ENCODE peak calls at places on chromosomes 1 and 21, in four cellular contexts. W, K, Q and J are unnamed samples.

GRCh38 chr1:49728377-49728776 is 295.4 kb downstream of the AGBL4 start:
- DNase-seq in K (no peak), Q (no peak), W (no peak), J (no peak)

GRCh38 chr1:119948342-119949214 is 52.3 kb upstream of the ADAM30 start:
- DNase-seq in Q (peak; percentile 76), K (peak; percentile 86), W (peak; percentile 83), J (peak; percentile 39)

GRCh38 chr1:11680270-11681070 is 478 bp downstream of the MAD2L2 start:
- DNase-seq in W (no peak), Q (no peak), K (no peak), J (no peak)

GRCh38 chr1:186783193-186783592 is 45.6 kb upstream of the PLA2G4A start:
- DNase-seq in Q (no peak), K (no peak), W (no peak), J (no peak)

GRCh38 chr21:29217818-29218252 is 80.9 kb upstream of the BACH1 start:
- DNase-seq in W (peak; percentile 98), Q (no peak), K (no peak), J (no peak)

GRCh38 chr1:92329356-92330129 is 30.7 kb downstream of the RPAP2 start:
- DNase-seq in Q (no peak), W (peak; percentile 13), K (no peak), J (no peak)

GRCh38 chr21:36117276-36117675 is 17.6 kb upstream of the CBR3 start:
- DNase-seq in Q (no peak), W (no peak), K (no peak), J (no peak)

GRCh38 chr1:55542901-55543504 is 327.8 kb upstream of the USP24 start:
- DNase-seq in K (no peak), W (peak; percentile 68), Q (no peak), J (no peak)

GRCh38 chr1:63624911-63625310 is 31.7 kb downstream of the PGM1 start:
- DNase-seq in K (no peak), W (peak; percentile 20), Q (no peak), J (no peak)

GRCh38 chr1:216531308-216532239 is 108.3 kb upstream of the USH2A start:
- DNase-seq in Q (no peak), K (no peak), W (peak; percentile 61), J (no peak)

GRCh38 chr1:214449371-214449770 is 102.0 kb downstream of the PTPN14 start:
- DNase-seq in K (no peak), W (no peak), Q (no peak), J (no peak)

GRCh38 chr1:52877554-52877953 is 35.0 kb downstream of the ZYG11A start:
- DNase-seq in K (no peak), W (peak; percentile 29), Q (no peak), J (no peak)

GRCh38 chr1:93537924-93538323 is 90.0 kb downstream of the FNBP1L start:
- DNase-seq in Q (no peak), K (no peak), W (no peak), J (no peak)

GRCh38 chr1:205598841-205599666 is 32.8 kb downstream of the ELK4 start:
- DNase-seq in W (peak; percentile 98), Q (peak; percentile 88), K (no peak), J (no peak)

GRCh38 chr1:224933584-224933983 is 4.1 kb downstream of the DNAH14 start:
- DNase-seq in K (no peak), W (no peak), Q (no peak), J (no peak)
- H3K9me3 ChIP-seq in K (peaks cover 9% of the 10 kb centered on the region), W (no peaks in the 10 kb centered on the region), Q (no peaks in the 10 kb centered on the region), J (no peaks in the 10 kb centered on the region)

GRCh38 chr1:169682077-169682476 is 29.3 kb downstream of the SELL start:
- DNase-seq in K (no peak), Q (no peak), W (no peak), J (no peak)
- H3K27ac ChIP-seq in K (no peak overlapping the region), Q (no peak overlapping the region), W (no peak overlapping the region), J (no peak overlapping the region)

GRCh38 chr1:229354226-229354625 is 11.4 kb upstream of the CCSAP start:
- DNase-seq in K (no peak), Q (no peak), W (no peak), J (no peak)
- H3K27me3 ChIP-seq in K (no peaks in the 10 kb centered on the region), Q (no peaks in the 10 kb centered on the region), W (peaks cover 6% of the 10 kb centered on the region), J (no peaks in the 10 kb centered on the region)

DNA sequence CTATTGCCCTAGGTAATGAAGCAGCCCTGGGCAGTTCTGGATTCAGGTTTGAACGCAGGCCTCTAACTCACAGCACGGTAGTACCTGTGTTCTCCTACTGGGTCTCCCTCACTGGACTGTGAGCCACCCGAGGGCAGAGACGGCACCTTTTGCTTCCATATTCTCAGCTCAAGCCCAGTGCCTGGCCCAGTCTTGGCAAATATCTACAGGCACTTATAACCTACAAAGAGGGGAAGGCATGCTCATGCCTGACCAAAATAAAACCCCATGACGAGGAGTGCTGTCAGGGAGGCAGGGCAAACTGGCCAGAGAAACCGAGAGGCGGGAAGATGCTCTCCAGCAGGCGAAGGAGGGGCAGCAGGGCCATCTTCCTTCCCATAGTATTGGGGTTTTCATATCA is 91.1 kb downstream of the DDX20 start:
- DNase-seq in W (no peak), Q (peak; percentile 13), K (no peak), J (no peak)
- H3K9me3 ChIP-seq in W (no peaks in the 10 kb centered on the region), Q (no peaks in the 10 kb centered on the region), K (no peaks in the 10 kb centered on the region), J (no peaks in the 10 kb centered on the region)

DNA sequence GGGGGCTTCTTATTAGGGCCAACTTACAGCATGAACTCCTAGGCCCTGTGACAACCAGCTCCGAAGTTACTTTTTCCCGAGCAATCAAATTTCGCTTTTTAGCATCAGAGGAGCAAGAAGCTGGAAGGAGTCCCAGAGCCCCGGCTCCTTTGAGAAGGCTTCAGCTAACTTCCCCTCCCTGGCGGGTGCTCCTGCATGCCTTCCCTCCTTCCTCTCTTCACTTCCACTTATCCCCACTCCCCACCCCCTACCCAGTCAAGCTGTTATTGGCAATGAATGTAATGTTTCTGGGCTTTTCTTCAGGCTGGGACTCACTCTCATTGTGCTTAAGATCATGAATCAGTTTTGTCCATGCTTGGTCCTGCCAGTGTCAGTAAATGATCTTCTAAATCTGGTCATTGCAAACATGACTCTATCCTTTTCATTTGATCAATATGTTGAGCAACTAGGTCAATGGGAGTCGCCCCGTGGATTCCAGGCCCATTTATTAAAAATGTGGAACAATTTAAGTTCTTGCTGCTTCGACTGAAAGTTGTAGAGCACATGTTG is 94.5 kb upstream of the TSPAN2 start:
- DNase-seq in W (peak; percentile 28), Q (peak; percentile 23), K (no peak), J (no peak)
- H3K27ac ChIP-seq in W (peak overlapping the region; percentile 11), Q (peak overlapping the region; percentile 85), K (no peak overlapping the region), J (no peak overlapping the region)

DNA sequence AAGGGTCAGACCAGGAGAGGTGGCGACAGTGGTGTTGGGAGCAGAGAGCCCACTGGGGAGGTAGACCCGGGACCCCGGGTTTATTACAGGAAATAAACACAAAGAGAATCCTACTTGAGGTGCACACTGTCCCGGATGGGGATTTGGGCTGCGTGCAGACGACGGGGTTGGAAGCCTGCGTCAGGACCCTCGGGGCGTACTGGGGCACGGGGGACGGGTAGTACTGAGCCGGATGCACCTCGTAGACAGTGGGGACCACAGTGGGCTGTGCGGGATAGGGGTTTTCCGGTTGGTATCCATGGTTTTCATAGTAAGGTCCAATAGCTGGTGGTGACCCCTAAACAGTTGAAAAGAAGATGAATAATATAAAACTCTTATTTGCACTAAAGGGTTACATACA is 13.7 kb downstream of the TMPRSS2 start:
- DNase-seq in Q (no peak), K (no peak), W (no peak), J (no peak)
- H3K27me3 ChIP-seq in Q (peaks cover 29% of the 10 kb centered on the region), K (no peaks in the 10 kb centered on the region), W (no peaks in the 10 kb centered on the region), J (no peaks in the 10 kb centered on the region)

GRCh38 chr1:113490384-113490783 is 100.1 kb downstream of the MAGI3 start:
- DNase-seq in W (no peak), K (no peak), Q (no peak), J (no peak)

GRCh38 chr1:113493533-113493932 is 103.2 kb downstream of the MAGI3 start:
- DNase-seq in Q (no peak), K (no peak), W (no peak), J (no peak)

DNA sequence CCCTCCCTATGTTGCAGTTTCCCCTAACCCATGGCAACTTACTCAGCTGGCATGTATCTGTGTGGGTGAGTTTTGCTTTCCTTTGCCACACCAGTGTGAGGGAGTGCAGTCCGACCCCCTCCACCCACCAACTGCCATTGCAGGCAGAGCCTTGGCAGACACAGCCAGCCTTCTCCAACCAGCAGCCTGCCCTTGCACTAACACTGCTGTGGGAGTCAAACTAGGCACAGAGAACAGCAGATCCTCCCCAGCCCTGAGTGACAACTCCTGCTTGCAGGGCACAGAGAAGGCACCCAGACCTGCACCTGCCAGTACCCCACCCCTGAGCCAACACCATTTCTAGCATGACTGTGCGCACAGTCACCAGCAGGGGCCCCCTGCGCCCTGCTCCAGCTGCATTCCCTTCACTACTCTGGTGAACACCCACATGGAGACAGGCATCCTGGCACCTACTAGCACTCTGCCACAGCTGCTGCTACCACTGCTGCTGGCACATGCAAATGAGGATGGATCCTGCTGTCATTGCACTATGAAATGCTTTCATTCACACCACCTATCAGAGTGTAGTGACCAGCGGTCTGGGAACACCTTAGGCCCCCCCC is 98.4 kb downstream of the MAGI3 start:
- DNase-seq in Q (no peak), W (no peak), K (peak; percentile 78), J (no peak)
- H3K9me3 ChIP-seq in Q (no peaks in the 10 kb centered on the region), W (no peaks in the 10 kb centered on the region), K (no peaks in the 10 kb centered on the region), J (no peaks in the 10 kb centered on the region)

GRCh38 chr21:14213164-14213563 is 2.4 kb upstream of the LIPI start:
- DNase-seq in W (no peak), K (no peak), Q (no peak), J (no peak)

GRCh38 chr21:14210738-14211137 is at the start of gene LIPI:
- DNase-seq in W (no peak), Q (no peak), K (no peak), J (no peak)

GRCh38 chr21:14215971-14216621 is at the start of gene RBM11:
- DNase-seq in Q (peak; percentile 29), K (peak; percentile 93), W (peak; percentile 16), J (peak; percentile 50)
- H3K27ac ChIP-seq in Q (no peak within 1 kb of the TSS), K (no peak within 1 kb of the TSS), W (no peak within 1 kb of the TSS), J (no peak within 1 kb of the TSS)